ENCODE peak calls at places on chromosomes 1 and 21, in eight cellular contexts. C, F, U, J, K, P, G and E are unnamed samples.

GRCh38 chr1:154178856-154179811 is 12.8 kb downstream of the TPM3 start:
- DNase-seq in F (no peak), J (no peak), K (no peak), U (no peak), C (no peak), G (no peak), P (no peak), E (peak)

GRCh38 chr1:160167580-160167979 is 16.2 kb downstream of the ATP1A4 start:
- DNase-seq in C (no peak), F (no peak), J (no peak), K (no peak), P (no peak), U (no peak), G (no peak), E (peak)

GRCh38 chr21:16554522-16554921 is 824.7 kb downstream of the USP25 start:
- DNase-seq in C (no peak), F (no peak), G (peak), K (no peak), J (no peak), P (no peak), U (no peak), E (no peak)

GRCh38 chr1:39080884-39081265 is 54.7 kb downstream of the NDUFS5 start:
- DNase-seq in G (peak), F (no peak), U (no peak), J (peak), P (no peak), K (no peak), C (no peak), E (no peak)

GRCh38 chr1:23198373-23198772 is 18.9 kb downstream of the HTR1D start:
- DNase-seq in C (no peak), F (peak), P (no peak), U (no peak), J (peak), G (no peak), K (no peak), E (peak)

GRCh38 chr1:24929091-24929875 is 793 bp downstream of the RUNX3 start:
- DNase-seq in G (peak), U (peak), J (peak), K (peak), P (no peak), F (peak), C (no peak), E (peak)

GRCh38 chr1:185480545-185480944 is 163.5 kb upstream of the IVNS1ABP start:
- DNase-seq in P (peak), K (no peak), F (peak), U (no peak), G (no peak), C (no peak), J (no peak), E (peak)

GRCh38 chr1:160850993-160851392 is 11.7 kb downstream of the CD244 start:
- DNase-seq in F (no peak), C (no peak), J (no peak), G (no peak), P (no peak), U (no peak), K (no peak), E (no peak)

GRCh38 chr1:248225537-248225936 is 5.7 kb upstream of the OR2M4 start:
- DNase-seq in K (no peak), U (no peak), J (no peak), P (no peak), C (no peak), G (no peak), F (no peak), E (no peak)

GRCh38 chr21:26758083-26758861 is 86.9 kb downstream of the ADAMTS1 start:
- DNase-seq in P (no peak), G (no peak), U (no peak), K (no peak), C (no peak), F (no peak), J (no peak), E (no peak)

GRCh38 chr1:12144236-12144635 is 22.6 kb upstream of the TNFRSF1B start:
- DNase-seq in J (no peak), U (no peak), P (no peak), G (no peak), K (no peak), C (no peak), F (no peak), E (no peak)

GRCh38 chr21:46674430-46675007 is 39.0 kb downstream of the PRMT2 start:
- DNase-seq in J (no peak), U (no peak), P (no peak), K (no peak), C (no peak), G (no peak), F (no peak), E (no peak)

GRCh38 chr21:26091480-26092018 is 79.0 kb downstream of the APP start:
- DNase-seq in P (no peak), G (no peak), U (no peak), J (no peak), K (no peak), F (no peak), C (no peak), E (no peak)

GRCh38 chr1:31723828-31724359 is 20.1 kb upstream of the COL16A1 start:
- DNase-seq in K (peak), J (peak), G (peak), P (no peak), C (peak), F (no peak), U (no peak), E (peak)

GRCh38 chr1:185971688-185972087 is 237.5 kb downstream of the HMCN1 start:
- DNase-seq in K (no peak), F (no peak), G (no peak), C (no peak), J (peak), U (no peak), P (no peak), E (no peak)

GRCh38 chr1:96424882-96425281 is 296.7 kb upstream of the PTBP2 start:
- DNase-seq in F (peak), U (no peak), P (no peak), K (no peak), G (no peak), J (peak), C (no peak), E (no peak)

GRCh38 chr1:114339379-114339778 is 171.6 kb downstream of the TRIM33 start:
- DNase-seq in P (no peak), F (no peak), G (no peak), J (no peak), C (no peak), K (no peak), U (no peak), E (no peak)

GRCh38 chr1:214295934-214296333 is 15.0 kb downstream of the SMYD2 start:
- DNase-seq in K (peak), F (no peak), U (no peak), G (no peak), J (no peak), P (no peak), C (no peak), E (no peak)

GRCh38 chr21:26964379-26964778 is 2.5 kb downstream of the ADAMTS5 start:
- DNase-seq in G (peak), J (peak), F (peak), C (no peak), P (no peak), K (no peak), U (no peak), E (no peak)

GRCh38 chr1:105632342-105633196 is 1423.9 kb upstream of the PRMT6 start:
- DNase-seq in G (no peak), F (no peak), P (no peak), J (no peak), K (no peak), C (peak), U (no peak), E (no peak)

GRCh38 chr1:45843474-45843905 is 40.1 kb downstream of the MAST2 start:
- DNase-seq in F (no peak), G (no peak), K (peak), P (no peak), C (peak), U (no peak), J (peak), E (peak)

GRCh38 chr1:1063945-1064831 is 9.9 kb downstream of the RNF223 start:
- DNase-seq in U (peak), F (no peak), G (peak), P (peak), K (peak), C (peak), J (peak), E (peak)

GRCh38 chr1:220879509-220880366 is 495 bp downstream of the HLX start:
- DNase-seq in K (peak), C (no peak), U (no peak), J (peak), G (peak), P (peak), F (no peak), E (no peak)

GRCh38 chr1:98981917-98982513 is 22.6 kb downstream of the PLPPR5 start:
- DNase-seq in J (peak), U (no peak), K (no peak), G (no peak), F (no peak), C (no peak), P (no peak), E (no peak)

GRCh38 chr1:33120436-33121231 is 39.7 kb downstream of the AZIN2 start:
- DNase-seq in F (no peak), P (no peak), G (no peak), U (no peak), C (no peak), J (no peak), K (no peak), E (no peak)

GRCh38 chr1:20137604-20138003 is 1.5 kb upstream of the PLA2G2F start:
- DNase-seq in U (no peak), J (no peak), G (no peak), F (no peak), P (no peak), C (peak), K (no peak), E (no peak)

GRCh38 chr1:20476260-20477038 is 9.6 kb downstream of the CAMK2N1 start:
- DNase-seq in J (peak), F (no peak), P (no peak), C (peak), K (no peak), G (peak), U (no peak), E (no peak)